ENCODE peak calls at places on chromosomes 7 and 10, in eight cellular contexts. One of them, this sample, is unnamed.

GRCh38 chr7:94633025-94633341 is 22.9 kb downstream of the SGCE start:
- DNase-seq in GM03348: no peak
- DNase-seq in RWPE1: no peak
- DNase-seq in heart left ventricle: no peak
- DNase-seq in hypothalamus: no peak
- DNase-seq in effector memory CD8-positive, alpha-beta T cell: no peak
- DNase-seq in M059J: no peak
- DNase-seq in activated naive CD4-positive, alpha-beta T cell: no peak
- DNase-seq in this sample: no peak

GRCh38 chr7:44087914-44088838 is 5.8 kb upstream of the POLM start:
- DNase-seq in hypothalamus: peak
- DNase-seq in activated naive CD4-positive, alpha-beta T cell: no peak
- DNase-seq in RWPE1: no peak
- DNase-seq in effector memory CD8-positive, alpha-beta T cell: no peak
- DNase-seq in GM03348: peak
- DNase-seq in heart left ventricle: peak
- DNase-seq in M059J: peak
- DNase-seq in this sample: no peak

GRCh38 chr7:87220734-87221215 is 1.2 kb upstream of the TMEM243 start:
- DNase-seq in RWPE1: peak
- DNase-seq in hypothalamus: peak
- DNase-seq in M059J: no peak
- DNase-seq in GM03348: peak
- DNase-seq in heart left ventricle: peak
- DNase-seq in activated naive CD4-positive, alpha-beta T cell: no peak
- DNase-seq in effector memory CD8-positive, alpha-beta T cell: no peak
- DNase-seq in this sample: no peak

GRCh38 chr10:22320591-22321155 is at the start of gene BMI1:
- DNase-seq in GM03348: peak
- DNase-seq in RWPE1: peak
- DNase-seq in activated naive CD4-positive, alpha-beta T cell: no peak
- DNase-seq in heart left ventricle: peak
- DNase-seq in M059J: peak
- DNase-seq in hypothalamus: peak
- DNase-seq in effector memory CD8-positive, alpha-beta T cell: peak
- DNase-seq in this sample: no peak

GRCh38 chr7:43847496-43847895 is 21.8 kb downstream of the MRPS24 start:
- DNase-seq in RWPE1: no peak
- DNase-seq in hypothalamus: no peak
- DNase-seq in M059J: peak
- DNase-seq in heart left ventricle: no peak
- DNase-seq in activated naive CD4-positive, alpha-beta T cell: no peak
- DNase-seq in GM03348: no peak
- DNase-seq in effector memory CD8-positive, alpha-beta T cell: no peak
- DNase-seq in this sample: no peak

GRCh38 chr10:28400176-28400575 is 97.3 kb upstream of the MPP7 start:
- DNase-seq in GM03348: no peak
- DNase-seq in activated naive CD4-positive, alpha-beta T cell: no peak
- DNase-seq in heart left ventricle: no peak
- DNase-seq in effector memory CD8-positive, alpha-beta T cell: no peak
- DNase-seq in RWPE1: no peak
- DNase-seq in M059J: no peak
- DNase-seq in hypothalamus: no peak
- DNase-seq in this sample: no peak

GRCh38 chr10:80458638-80459037 is 4.5 kb downstream of the TSPAN14 start:
- DNase-seq in RWPE1: no peak
- DNase-seq in hypothalamus: no peak
- DNase-seq in M059J: no peak
- DNase-seq in heart left ventricle: no peak
- DNase-seq in GM03348: no peak
- DNase-seq in activated naive CD4-positive, alpha-beta T cell: no peak
- DNase-seq in effector memory CD8-positive, alpha-beta T cell: no peak
- DNase-seq in this sample: no peak

GRCh38 chr7:155214328-155214986 is 83.2 kb upstream of the INSIG1 start:
- DNase-seq in RWPE1: no peak
- DNase-seq in activated naive CD4-positive, alpha-beta T cell: no peak
- DNase-seq in M059J: peak
- DNase-seq in heart left ventricle: no peak
- DNase-seq in effector memory CD8-positive, alpha-beta T cell: no peak
- DNase-seq in GM03348: peak
- DNase-seq in hypothalamus: no peak
- DNase-seq in this sample: no peak

GRCh38 chr7:109295158-109295557 is 725.5 kb downstream of the DNAJB9 start:
- DNase-seq in RWPE1: no peak
- DNase-seq in activated naive CD4-positive, alpha-beta T cell: no peak
- DNase-seq in M059J: no peak
- DNase-seq in hypothalamus: no peak
- DNase-seq in GM03348: no peak
- DNase-seq in heart left ventricle: no peak
- DNase-seq in effector memory CD8-positive, alpha-beta T cell: no peak
- DNase-seq in this sample: no peak

GRCh38 chr7:136470179-136470578 is 398.3 kb upstream of the CHRM2 start:
- DNase-seq in hypothalamus: no peak
- DNase-seq in GM03348: no peak
- DNase-seq in heart left ventricle: no peak
- DNase-seq in M059J: no peak
- DNase-seq in RWPE1: no peak
- DNase-seq in activated naive CD4-positive, alpha-beta T cell: no peak
- DNase-seq in effector memory CD8-positive, alpha-beta T cell: no peak
- DNase-seq in this sample: no peak

GRCh38 chr7:134016223-134016941 is 110.8 kb upstream of the LRGUK start:
- DNase-seq in RWPE1: peak
- DNase-seq in hypothalamus: peak
- DNase-seq in activated naive CD4-positive, alpha-beta T cell: no peak
- DNase-seq in effector memory CD8-positive, alpha-beta T cell: no peak
- DNase-seq in heart left ventricle: peak
- DNase-seq in M059J: peak
- DNase-seq in GM03348: peak
- DNase-seq in this sample: peak

GRCh38 chr10:86079088-86079487 is 287.5 kb downstream of the GRID1 start:
- DNase-seq in M059J: peak
- DNase-seq in GM03348: no peak
- DNase-seq in RWPE1: peak
- DNase-seq in activated naive CD4-positive, alpha-beta T cell: no peak
- DNase-seq in heart left ventricle: no peak
- DNase-seq in hypothalamus: no peak
- DNase-seq in effector memory CD8-positive, alpha-beta T cell: no peak
- DNase-seq in this sample: no peak

GRCh38 chr7:151700621-151701185 is 176.2 kb downstream of the PRKAG2 start:
- DNase-seq in effector memory CD8-positive, alpha-beta T cell: no peak
- DNase-seq in RWPE1: no peak
- DNase-seq in M059J: peak
- DNase-seq in hypothalamus: no peak
- DNase-seq in GM03348: no peak
- DNase-seq in heart left ventricle: no peak
- DNase-seq in activated naive CD4-positive, alpha-beta T cell: no peak
- DNase-seq in this sample: no peak

GRCh38 chr7:137069249-137069963 is 201.0 kb downstream of the CHRM2 start:
- DNase-seq in effector memory CD8-positive, alpha-beta T cell: no peak
- DNase-seq in heart left ventricle: no peak
- DNase-seq in activated naive CD4-positive, alpha-beta T cell: no peak
- DNase-seq in M059J: no peak
- DNase-seq in RWPE1: no peak
- DNase-seq in GM03348: no peak
- DNase-seq in hypothalamus: no peak
- DNase-seq in this sample: no peak

GRCh38 chr10:107614939-107615665 is 450.6 kb upstream of the SORCS1 start:
- DNase-seq in activated naive CD4-positive, alpha-beta T cell: no peak
- DNase-seq in RWPE1: no peak
- DNase-seq in M059J: peak
- DNase-seq in hypothalamus: no peak
- DNase-seq in heart left ventricle: no peak
- DNase-seq in GM03348: no peak
- DNase-seq in effector memory CD8-positive, alpha-beta T cell: no peak
- DNase-seq in this sample: no peak

GRCh38 chr10:24958701-24959392 is 6.4 kb upstream of the PRTFDC1 start:
- DNase-seq in RWPE1: no peak
- DNase-seq in effector memory CD8-positive, alpha-beta T cell: no peak
- DNase-seq in GM03348: peak
- DNase-seq in heart left ventricle: peak
- DNase-seq in hypothalamus: peak
- DNase-seq in M059J: peak
- DNase-seq in activated naive CD4-positive, alpha-beta T cell: no peak
- DNase-seq in this sample: no peak

GRCh38 chr7:152859781-152860191 is 100.2 kb downstream of the ACTR3B start:
- DNase-seq in RWPE1: no peak
- DNase-seq in heart left ventricle: no peak
- DNase-seq in hypothalamus: no peak
- DNase-seq in GM03348: peak
- DNase-seq in M059J: peak
- DNase-seq in effector memory CD8-positive, alpha-beta T cell: no peak
- DNase-seq in activated naive CD4-positive, alpha-beta T cell: no peak
- DNase-seq in this sample: no peak

GRCh38 chr10:97542169-97543024 is 30.2 kb upstream of the ANKRD2 start:
- DNase-seq in RWPE1: peak
- DNase-seq in effector memory CD8-positive, alpha-beta T cell: no peak
- DNase-seq in heart left ventricle: peak
- DNase-seq in M059J: peak
- DNase-seq in GM03348: peak
- DNase-seq in activated naive CD4-positive, alpha-beta T cell: no peak
- DNase-seq in hypothalamus: peak
- DNase-seq in this sample: no peak